ENCODE peak calls at places on chromosomes 16 and 17, in four cellular contexts. W, Z, O and A are unnamed samples.

GRCh38 chr16:27401768-27402568 is at the start of gene IL21R:
- DNase-seq in Z (peak; percentile 74), O (peak; percentile 20), W (no peak), A (no peak)

GRCh38 chr17:78127888-78128615 is 503 bp downstream of the TMC6 start:
- DNase-seq in Z (peak; percentile 54), O (no peak), W (peak; percentile 57), A (no peak)

GRCh38 chr16:67926181-67926742 is 5.4 kb downstream of the CTRL start:
- DNase-seq in O (peak; percentile 47), Z (no peak), W (peak; percentile 73), A (no peak)

GRCh38 chr16:81094771-81095251 is 1.4 kb downstream of the GCSH start:
- DNase-seq in Z (no peak), W (no peak), O (no peak), A (peak; percentile 36)

GRCh38 chr17:45353047-45353446 is 36.2 kb upstream of the MAP3K14 start:
- DNase-seq in O (no peak), W (no peak), Z (peak; percentile 63), A (no peak)

GRCh38 chr17:76467809-76468633 is 618 bp downstream of the AANAT start:
- DNase-seq in Z (no peak), W (no peak), O (no peak), A (no peak)

GRCh38 chr16:685967-686366 is 1.8 kb upstream of the JMJD8 start:
- DNase-seq in O (no peak), Z (peak; percentile 29), W (peak; percentile 40), A (no peak)

GRCh38 chr17:50022463-50023130 is 27.6 kb upstream of the DLX3 start:
- DNase-seq in O (no peak), W (no peak), Z (no peak), A (no peak)

GRCh38 chr17:79557276-79557675 is 53.6 kb downstream of the RBFOX3 start:
- DNase-seq in O (no peak), Z (no peak), W (no peak), A (no peak)

GRCh38 chr16:73179671-73180370 is 131.9 kb upstream of the ZFHX3 start:
- DNase-seq in O (no peak), Z (no peak), W (no peak), A (peak; percentile 56)

GRCh38 chr17:46125831-46126230 is 67.4 kb downstream of the KANSL1 start:
- DNase-seq in O (no peak), W (no peak), Z (no peak), A (no peak)

GRCh38 chr17:12627177-12627629 is 38.5 kb upstream of the MYOCD start:
- DNase-seq in Z (no peak), O (no peak), W (peak; percentile 12), A (peak; percentile 33)

GRCh38 chr16:2971134-2971984 is 2.2 kb downstream of the PAQR4 start:
- DNase-seq in O (no peak), Z (no peak), W (no peak), A (no peak)

GRCh38 chr16:3004319-3004718 is 8.4 kb upstream of the CLDN9 start:
- DNase-seq in O (no peak), W (no peak), Z (no peak), A (no peak)

GRCh38 chr16:23521965-23522364 is 11.7 kb upstream of the GGA2 start:
- DNase-seq in Z (no peak), O (no peak), W (no peak), A (no peak)

GRCh38 chr16:50692999-50693781 is at the start of gene NOD2:
- DNase-seq in O (no peak), Z (peak; percentile 83), W (no peak), A (no peak)

GRCh38 chr16:64481497-64481896 is 640.4 kb downstream of the CDH11 start:
- DNase-seq in W (no peak), Z (no peak), O (no peak), A (no peak)

GRCh38 chr17:49739662-49740271 is 24.2 kb downstream of the FAM117A start:
- DNase-seq in Z (peak; percentile 54), W (no peak), O (no peak), A (peak; percentile 52)

GRCh38 chr16:88834670-88835069 is 22.1 kb downstream of the GALNS start:
- DNase-seq in W (no peak), O (no peak), Z (no peak), A (no peak)

GRCh38 chr17:49959183-49959935 is 9.6 kb upstream of the DLX4 start:
- DNase-seq in Z (no peak), W (peak; percentile 71), O (no peak), A (no peak)